ENCODE peak calls at places on chromosomes 1 and 21, in six cellular contexts. V is CD4-positive, alpha-beta T cell; H is dorsolateral prefrontal cortex; T is CD8-positive, alpha-beta T cell; Q is vagina; I is HFFc6. P is an unnamed sample.

GRCh38 chr1:53573522-53573921 is 114.3 kb downstream of the DMRTB1 start:
- DNase-seq in V (no peak), H (no peak), T (no peak), Q (no peak), I (no peak), P (no peak)

GRCh38 chr1:34296059-34296458 is 119.4 kb downstream of the C1orf94 start:
- DNase-seq in V (no peak), H (no peak), T (no peak), Q (peak), I (no peak), P (no peak)

GRCh38 chr1:179253286-179253972 is 24.0 kb upstream of the ABL2 start:
- DNase-seq in V (no peak), H (no peak), T (no peak), Q (no peak), I (peak), P (no peak)

GRCh38 chr1:25688390-25689119 is 72.0 kb downstream of the MAN1C1 start:
- DNase-seq in V (no peak), H (no peak), T (no peak), Q (no peak), I (no peak), P (no peak)

GRCh38 chr1:227898502-227899140 is 49.1 kb downstream of the WNT9A start:
- DNase-seq in V (no peak), H (peak), T (no peak), Q (no peak), I (no peak), P (no peak)

GRCh38 chr1:118185083-118185899 is at the start of gene SPAG17:
- DNase-seq in V (no peak), H (no peak), T (no peak), Q (no peak), I (no peak), P (no peak)

GRCh38 chr1:91622586-91622985 is 121.9 kb downstream of the CDC7 start:
- DNase-seq in V (no peak), H (peak), T (no peak), Q (no peak), I (no peak), P (no peak)

GRCh38 chr1:204072951-204073836 is at the start of gene SOX13:
- DNase-seq in V (no peak), H (peak), T (peak), Q (peak), I (peak), P (peak)

GRCh38 chr1:30191154-30191702 is 532.2 kb downstream of the MATN1 start:
- DNase-seq in V (no peak), H (no peak), T (peak), Q (peak), I (peak), P (no peak)

GRCh38 chr1:64187646-64188045 is 15.8 kb upstream of the UBE2U start:
- DNase-seq in V (no peak), H (no peak), T (no peak), Q (no peak), I (no peak), P (no peak)

GRCh38 chr21:46357684-46358425 is 33.9 kb downstream of the PCNT start:
- DNase-seq in V (no peak), H (no peak), T (no peak), Q (no peak), I (no peak), P (no peak)

GRCh38 chr1:118300808-118301207 is 115.8 kb upstream of the SPAG17 start:
- DNase-seq in V (no peak), H (no peak), T (no peak), Q (no peak), I (no peak), P (no peak)

GRCh38 chr1:112515311-112516009 is 6.7 kb downstream of the WNT2B start:
- DNase-seq in V (no peak), H (no peak), T (no peak), Q (no peak), I (peak), P (no peak)

GRCh38 chr1:57966751-57967406 is 543.0 kb upstream of the DAB1 start:
- DNase-seq in V (no peak), H (no peak), T (no peak), Q (no peak), I (no peak), P (no peak)

GRCh38 chr1:111082421-111083192 is 57.3 kb downstream of the DRAM2 start:
- DNase-seq in V (no peak), H (no peak), T (no peak), Q (no peak), I (peak), P (no peak)

GRCh38 chr1:52857443-52857842 is 14.9 kb downstream of the ZYG11A start:
- DNase-seq in V (no peak), H (no peak), T (no peak), Q (no peak), I (no peak), P (no peak)

GRCh38 chr1:235100124-235100801 is 28.4 kb downstream of the TOMM20 start:
- DNase-seq in V (no peak), H (no peak), T (no peak), Q (no peak), I (no peak), P (no peak)

GRCh38 chr21:43208561-43209332 is 39.9 kb downstream of the CRYAA start:
- DNase-seq in V (no peak), H (no peak), T (no peak), Q (peak), I (no peak), P (no peak)

GRCh38 chr1:217650674-217651073 is 19.5 kb downstream of the SPATA17 start:
- DNase-seq in V (no peak), H (no peak), T (no peak), Q (no peak), I (no peak), P (no peak)

GRCh38 chr1:155051342-155051776 is 243 bp downstream of the ADAM15 start:
- DNase-seq in V (no peak), H (no peak), T (no peak), Q (no peak), I (no peak), P (no peak)

GRCh38 chr1:7491089-7491817 is 279.8 kb upstream of the VAMP3 start:
- DNase-seq in V (no peak), H (no peak), T (no peak), Q (no peak), I (peak), P (no peak)

GRCh38 chr1:173555651-173556305 is 47.1 kb downstream of the SLC9C2 start:
- DNase-seq in V (no peak), H (no peak), T (no peak), Q (no peak), I (no peak), P (no peak)

GRCh38 chr1:3467096-3468036 is 12.9 kb downstream of the ARHGEF16 start:
- DNase-seq in V (no peak), H (no peak), T (no peak), Q (no peak), I (no peak), P (no peak)

GRCh38 chr1:52122424-52122823 is 19.5 kb upstream of the ZFYVE9 start:
- DNase-seq in V (no peak), H (no peak), T (no peak), Q (no peak), I (no peak), P (no peak)

GRCh38 chr1:163263818-163264217 is 57.9 kb upstream of the NUF2 start:
- DNase-seq in V (no peak), H (no peak), T (no peak), Q (no peak), I (no peak), P (no peak)

GRCh38 chr1:58572691-58573090 is 4.4 kb downstream of the TACSTD2 start:
- DNase-seq in V (no peak), H (no peak), T (no peak), Q (peak), I (no peak), P (no peak)

GRCh38 chr1:206904423-206905142 is 7.3 kb downstream of the IL24 start:
- DNase-seq in V (no peak), H (no peak), T (no peak), Q (no peak), I (no peak), P (no peak)

GRCh38 chr1:202569393-202570322 is 140.6 kb downstream of the SYT2 start:
- DNase-seq in V (no peak), H (no peak), T (no peak), Q (no peak), I (no peak), P (no peak)

GRCh38 chr1:23868848-23869450 is 859 bp upstream of the FUCA1 start:
- DNase-seq in V (no peak), H (no peak), T (no peak), Q (no peak), I (no peak), P (no peak)

GRCh38 chr1:3631330-3631729 is 6.5 kb downstream of the TPRG1L start:
- DNase-seq in V (no peak), H (no peak), T (no peak), Q (no peak), I (no peak), P (no peak)

GRCh38 chr1:11805454-11806306 is at the start of the genes CLCN6 and MTHFR:
- DNase-seq in V (peak), H (peak), T (peak), Q (peak), I (peak), P (peak)
- TF ChIP-seq CTCF in V (no peak), H (no peak), T (no peak), Q (no peak), I (no peak), P (no peak)

GRCh38 chr1:1034438-1034759 is 14.5 kb downstream of the AGRN start:
- DNase-seq in V (no peak), H (no peak), T (no peak), Q (no peak), I (no peak), P (no peak)

GRCh38 chr1:1033009-1033587 is 13.2 kb downstream of the AGRN start:
- DNase-seq in V (peak), H (peak), T (peak), Q (no peak), I (peak), P (peak)

GRCh38 chr1:1031659-1032245 is 11.8 kb downstream of the AGRN start:
- DNase-seq in V (no peak), H (no peak), T (no peak), Q (no peak), I (no peak), P (no peak)

GRCh38 chr1:1033731-1034437 is 14.0 kb downstream of the AGRN start:
- DNase-seq in V (no peak), H (no peak), T (no peak), Q (no peak), I (no peak), P (no peak)

DNA sequence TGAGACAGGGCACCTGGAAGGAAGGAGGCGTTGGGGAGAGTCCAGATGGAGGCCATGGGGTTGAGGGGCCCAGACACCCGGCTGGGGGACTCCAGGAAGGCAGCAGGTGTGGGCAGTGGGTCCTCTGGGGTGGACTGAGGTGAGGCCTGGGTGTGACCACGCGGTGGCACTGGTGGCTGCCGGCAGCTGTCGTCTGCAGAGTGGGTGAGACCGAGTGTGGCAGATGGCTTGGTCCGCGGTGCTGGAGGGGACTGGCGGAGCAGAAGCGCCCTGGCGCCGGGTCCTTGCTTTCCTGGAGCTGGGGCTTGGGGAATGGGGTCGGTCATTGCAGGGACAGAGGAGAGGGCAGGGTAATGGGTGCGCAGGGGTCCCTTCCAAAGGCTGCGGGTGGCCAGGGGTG is 12.5 kb downstream of the AGRN start:
- DNase-seq in V (no peak), H (peak), T (no peak), Q (no peak), I (no peak), P (no peak)
- TF ChIP-seq CTCF in V (no peak), H (no peak), T (no peak), Q (no peak), I (no peak), P (peak)

GRCh38 chr21:44971672-44971995 is 31.8 kb downstream of the SLX9 start:
- DNase-seq in V (no peak), H (no peak), T (no peak), Q (no peak), I (no peak), P (no peak)

GRCh38 chr21:44970766-44971671 is 31.2 kb downstream of the SLX9 start:
- DNase-seq in V (no peak), H (no peak), T (no peak), Q (no peak), I (no peak), P (no peak)

GRCh38 chr21:44972821-44973220 is 33.0 kb downstream of the SLX9 start:
- DNase-seq in V (no peak), H (no peak), T (no peak), Q (no peak), I (no peak), P (no peak)

GRCh38 chr21:44973598-44973997 is 33.8 kb downstream of the SLX9 start:
- DNase-seq in V (no peak), H (no peak), T (no peak), Q (no peak), I (no peak), P (no peak)

GRCh38 chr21:44972301-44972814 is 32.5 kb downstream of the SLX9 start:
- DNase-seq in V (no peak), H (no peak), T (no peak), Q (no peak), I (no peak), P (no peak)
- TF ChIP-seq CTCF in V (no peak), H (no peak), T (no peak), Q (no peak), I (no peak), P (no peak)

GRCh38 chr1:157696966-157697628 is 3.5 kb downstream of the FCRL3 start:
- DNase-seq in V (no peak), H (no peak), T (no peak), Q (no peak), I (no peak), P (no peak)

GRCh38 chr1:157695417-157695816 is 5.2 kb downstream of the FCRL3 start:
- DNase-seq in V (no peak), H (no peak), T (no peak), Q (no peak), I (no peak), P (no peak)

DNA sequence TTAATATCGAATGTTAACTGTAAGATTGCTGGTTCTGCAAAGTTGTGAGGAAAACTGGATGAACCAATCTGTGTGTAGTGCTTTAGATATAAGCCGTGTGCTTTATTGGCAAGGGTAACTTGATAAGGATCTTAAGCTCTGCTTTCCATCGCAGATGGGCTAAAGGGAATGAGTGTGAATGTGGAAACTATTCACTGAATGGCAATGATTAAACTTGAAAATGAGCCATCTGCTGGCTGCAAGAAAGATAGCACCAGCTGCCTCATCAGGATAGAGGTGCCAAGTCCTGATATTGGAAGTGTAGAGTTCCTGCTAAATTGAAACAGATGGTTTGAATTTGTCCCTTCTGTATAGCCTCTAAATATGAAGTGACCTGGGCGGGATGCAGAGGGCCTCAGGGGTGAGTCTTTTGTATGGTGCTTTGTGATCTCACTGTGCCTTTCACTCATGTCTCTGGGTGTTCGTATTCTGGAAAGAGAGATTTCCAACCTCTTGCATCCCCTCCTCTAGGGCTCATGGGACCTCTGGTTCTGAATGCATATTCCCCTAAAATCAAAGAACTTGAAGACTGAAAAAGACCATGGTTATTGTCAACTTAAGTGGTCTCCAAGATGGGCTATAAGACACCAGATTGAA is 9.2 kb downstream of the FCRL3 start:
- DNase-seq in V (no peak), H (peak), T (no peak), Q (no peak), I (peak), P (peak)
- TF ChIP-seq CTCF in V (peak), H (peak), T (no peak), Q (no peak), I (peak), P (peak)

DNA sequence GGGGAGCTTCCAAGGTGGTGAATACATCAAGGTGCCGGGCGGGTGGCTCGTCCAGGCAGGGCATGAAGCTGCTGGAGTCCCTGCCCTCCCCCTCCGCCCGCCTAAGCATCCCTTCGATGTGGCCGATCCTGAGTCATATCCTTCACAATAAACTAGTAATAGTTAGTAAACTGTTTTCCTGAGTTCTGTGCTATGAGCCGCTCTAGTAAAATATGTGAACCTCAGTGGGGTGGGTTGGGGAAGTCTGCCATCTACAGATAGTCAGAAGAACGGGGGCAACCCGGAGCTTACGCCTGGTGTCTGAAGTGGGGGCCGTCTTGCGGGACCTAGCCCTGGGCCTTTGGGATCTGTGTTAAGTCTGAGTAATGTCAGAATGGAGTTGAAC is 21.6 kb downstream of the C2CD2 start:
- DNase-seq in V (no peak), H (no peak), T (no peak), Q (no peak), I (peak), P (no peak)
- TF ChIP-seq CTCF in V (no peak), H (no peak), T (no peak), Q (no peak), I (peak), P (no peak)

DNA sequence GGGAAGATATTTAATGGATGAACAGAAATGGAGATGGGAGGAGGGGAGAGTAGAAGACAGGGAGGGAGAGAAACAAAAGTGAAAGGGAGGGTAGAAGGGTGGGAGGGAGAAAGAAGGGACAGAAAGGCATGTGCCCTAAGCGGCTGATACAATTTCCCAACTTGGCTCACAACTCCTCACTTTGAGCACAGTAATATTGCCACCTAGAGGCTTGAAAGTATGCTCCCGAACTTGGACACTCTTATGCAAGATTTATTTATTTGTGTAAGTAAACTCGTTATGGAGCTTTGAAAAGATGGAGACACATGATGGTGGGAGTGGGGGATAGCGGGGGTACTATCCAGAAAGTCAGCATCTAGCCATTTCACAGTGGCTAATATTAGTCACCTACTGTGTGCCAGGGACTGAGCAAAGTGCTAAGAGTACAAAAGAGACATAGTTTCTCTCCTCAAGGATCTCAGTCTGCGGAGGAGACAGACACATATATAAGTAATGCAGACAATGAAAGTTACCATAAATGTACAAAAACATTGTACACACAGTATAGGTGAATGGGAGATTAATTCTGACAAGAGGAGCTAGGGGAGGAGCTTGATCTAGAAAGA is 189.7 kb downstream of the SEC16B start:
- DNase-seq in V (no peak), H (peak), T (no peak), Q (no peak), I (peak), P (peak)
- TF ChIP-seq CTCF in V (no peak), H (peak), T (no peak), Q (no peak), I (peak), P (peak)

GRCh38 chr1:21961799-21962198 is 15.0 kb upstream of the CELA3B start:
- DNase-seq in V (no peak), H (no peak), T (no peak), Q (no peak), I (no peak), P (no peak)

GRCh38 chr1:21961337-21961736 is 15.5 kb upstream of the CELA3B start:
- DNase-seq in V (no peak), H (no peak), T (no peak), Q (no peak), I (no peak), P (no peak)

GRCh38 chr1:21966247-21967000 is 10.4 kb upstream of the CELA3B start:
- DNase-seq in V (no peak), H (no peak), T (no peak), Q (no peak), I (peak), P (no peak)

DNA sequence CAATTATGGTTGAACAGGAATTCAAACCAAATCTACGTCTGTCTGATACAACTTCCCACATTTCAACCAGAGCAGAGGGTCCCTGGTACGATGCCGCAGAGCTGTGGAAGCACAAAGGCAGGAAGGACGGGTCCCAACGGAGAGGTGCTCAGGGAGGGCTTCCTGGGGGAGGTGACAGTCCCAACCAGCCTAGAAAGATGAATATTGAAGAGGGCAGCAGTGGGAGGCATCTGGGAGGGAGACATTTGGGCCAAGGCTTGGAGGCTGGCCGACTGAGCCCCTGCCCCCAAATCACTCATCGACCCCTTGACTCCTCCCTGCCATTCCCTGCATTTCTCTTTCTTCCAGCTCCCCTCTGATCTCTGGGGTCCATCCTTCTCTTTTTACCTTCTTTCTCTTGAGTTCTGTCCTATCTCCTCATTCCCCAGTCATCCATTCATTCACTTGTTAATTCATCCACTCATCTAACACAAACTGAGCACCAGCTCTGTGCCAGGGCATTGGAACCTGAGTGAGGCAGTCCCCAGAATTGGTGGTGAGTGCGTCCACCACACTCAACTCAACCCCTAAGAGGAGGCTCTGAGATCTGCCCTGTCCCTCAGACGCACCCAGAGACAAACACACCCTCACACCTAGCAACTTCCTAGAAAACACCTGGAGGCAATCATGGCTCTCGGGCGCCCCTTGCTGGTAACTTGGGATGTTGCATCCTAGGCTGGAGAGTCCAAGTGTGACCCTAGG is 13.2 kb upstream of the CELA3B start:
- DNase-seq in V (peak), H (peak), T (peak), Q (no peak), I (peak), P (peak)
- TF ChIP-seq CTCF in V (peak), H (peak), T (peak), Q (peak), I (peak), P (peak)

P was measured in D721Med.